ENCODE peak calls at places on chromosome 21, in five cellular contexts. Q, T, K, O and D are unnamed samples. For H3K27me3, the result is how much of the 10 kb centered on the place peaks cover.

GRCh38 chr21:42081138-42081537 is 10.0 kb downstream of the UMODL1 start:
- DNase-seq in Q (no peak), T (peak), K (no peak), O (no peak), D (no peak)

GRCh38 chr21:42939581-42940413 is 14.4 kb upstream of the ERVH48-1 start:
- DNase-seq in Q (peak), T (no peak), K (no peak), O (peak), D (peak)

GRCh38 chr21:33981341-33982101 is 65.9 kb upstream of the ATP5PO start:
- DNase-seq in Q (no peak), T (no peak), K (no peak), O (no peak), D (peak)

GRCh38 chr21:28811860-28812259 is 180.8 kb downstream of the LTN1 start:
- DNase-seq in Q (no peak), T (no peak), K (no peak), O (no peak), D (no peak)

GRCh38 chr21:25175938-25176337 is 431.3 kb downstream of the MRPL39 start:
- DNase-seq in Q (no peak), T (no peak), K (no peak), O (no peak), D (no peak)

GRCh38 chr21:20329636-20330035 is 668.6 kb upstream of the NCAM2 start:
- DNase-seq in Q (no peak), T (no peak), K (no peak), O (no peak), D (no peak)

GRCh38 chr21:17726047-17726446 is 93.1 kb downstream of the C21orf91 start:
- DNase-seq in Q (no peak), T (peak), K (no peak), O (peak), D (peak)

GRCh38 chr21:42636535-42636914 is 16.9 kb upstream of the PDE9A start:
- DNase-seq in Q (no peak), T (no peak), K (no peak), O (no peak), D (no peak)

GRCh38 chr21:17386498-17386897 is 126.3 kb upstream of the CXADR start:
- DNase-seq in Q (no peak), T (peak), K (no peak), O (no peak), D (no peak)

GRCh38 chr21:25735895-25736597 is 1.3 kb downstream of the GABPA start:
- DNase-seq in Q (peak), T (peak), K (no peak), O (peak), D (peak)

GRCh38 chr21:33670076-33670475 is 27.8 kb downstream of the ITSN1 start:
- DNase-seq in Q (no peak), T (no peak), K (no peak), O (no peak), D (no peak)

GRCh38 chr21:32246571-32246970 is 32.3 kb downstream of the MIS18A start:
- DNase-seq in Q (no peak), T (no peak), K (no peak), O (no peak), D (no peak)

GRCh38 chr21:18760247-18760646 is 356.7 kb upstream of the TMPRSS15 start:
- DNase-seq in Q (no peak), T (no peak), K (no peak), O (no peak), D (no peak)

GRCh38 chr21:32916522-32917099 is 109.1 kb upstream of the OLIG2 start:
- DNase-seq in Q (no peak), T (no peak), K (no peak), O (peak), D (no peak)

GRCh38 chr21:31161157-31161556 is 122.9 kb upstream of the KRTAP19-8 start:
- DNase-seq in Q (no peak), T (peak), K (no peak), O (no peak), D (no peak)

GRCh38 chr21:40504825-40505224 is 342.1 kb downstream of the DSCAM start:
- DNase-seq in Q (no peak), T (no peak), K (no peak), O (no peak), D (no peak)

GRCh38 chr21:20591294-20591693 is 406.9 kb upstream of the NCAM2 start:
- DNase-seq in Q (no peak), T (no peak), K (no peak), O (no peak), D (no peak)

GRCh38 chr21:42160950-42161225 is 58.1 kb upstream of the ABCG1 start:
- DNase-seq in Q (no peak), T (no peak), K (no peak), O (peak), D (no peak)

DNA sequence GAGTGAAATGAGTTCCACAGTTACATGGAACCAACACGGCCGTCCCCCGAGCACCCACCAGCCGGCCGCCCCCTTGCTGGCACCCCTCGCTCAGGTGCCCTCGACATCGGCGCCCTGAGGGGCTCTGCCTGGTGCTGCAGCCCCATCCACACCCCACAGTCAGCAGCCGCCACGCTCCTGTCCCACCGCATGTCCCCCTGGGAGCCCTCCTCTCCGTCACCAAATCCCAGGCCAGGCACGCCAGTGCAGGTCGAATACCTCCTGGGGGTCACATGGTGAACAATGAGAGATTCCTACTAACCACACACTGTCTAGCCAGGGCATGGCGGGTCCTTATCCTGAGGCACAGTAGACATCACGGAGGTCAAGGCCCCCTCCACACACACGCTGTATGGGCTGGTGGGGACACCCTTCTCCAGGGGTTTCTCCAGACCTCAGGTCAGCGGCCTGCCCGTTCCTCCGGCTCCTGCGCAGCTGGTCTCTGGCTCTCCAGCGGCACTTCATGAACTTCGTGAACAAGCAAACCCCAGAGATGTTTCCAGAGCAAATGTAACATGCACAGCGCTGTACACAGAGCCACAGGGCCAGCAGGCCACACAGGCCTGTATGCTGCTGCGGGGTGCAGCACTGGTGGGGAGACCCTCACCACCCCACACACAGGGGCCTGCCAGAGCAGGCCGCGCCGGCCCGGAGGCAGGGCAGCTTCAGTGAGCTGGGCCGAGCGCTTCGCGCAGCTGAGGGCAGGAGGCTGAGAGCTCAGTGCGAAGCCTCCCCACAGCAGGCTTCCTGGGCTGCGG is 21.8 kb downstream of the POFUT2 start:
- DNase-seq in Q (no peak), T (no peak), K (no peak), O (no peak), D (peak)
- H3K4me2 ChIP-seq in Q (no peak), T (no peak), K (no peak), O (no peak), D (no peak)

DNA sequence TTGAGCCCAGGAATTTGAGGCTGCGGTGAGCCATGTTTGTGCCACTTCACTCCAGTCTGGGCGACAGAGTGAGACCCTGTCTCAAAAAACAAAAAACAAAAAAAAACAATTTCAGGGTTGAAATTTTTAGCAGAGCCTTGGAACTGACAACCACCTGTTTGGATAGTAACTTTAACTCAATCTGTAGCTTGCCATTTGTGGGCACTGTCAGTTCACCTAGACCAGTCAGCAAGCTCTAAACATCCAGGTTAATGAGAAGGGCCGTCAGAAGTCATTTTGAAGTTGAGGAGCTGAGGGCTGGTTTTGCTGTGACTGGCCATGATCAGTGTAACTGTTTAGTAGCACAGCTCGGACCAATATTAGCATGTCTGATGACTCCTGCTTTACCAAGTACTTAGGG is 8.4 kb downstream of the TRAPPC10 start:
- DNase-seq in Q (no peak), T (no peak), K (no peak), O (no peak), D (no peak)
- H3K27ac ChIP-seq in Q (no peak), T (no peak), K (no peak), O (peak), D (no peak)

DNA sequence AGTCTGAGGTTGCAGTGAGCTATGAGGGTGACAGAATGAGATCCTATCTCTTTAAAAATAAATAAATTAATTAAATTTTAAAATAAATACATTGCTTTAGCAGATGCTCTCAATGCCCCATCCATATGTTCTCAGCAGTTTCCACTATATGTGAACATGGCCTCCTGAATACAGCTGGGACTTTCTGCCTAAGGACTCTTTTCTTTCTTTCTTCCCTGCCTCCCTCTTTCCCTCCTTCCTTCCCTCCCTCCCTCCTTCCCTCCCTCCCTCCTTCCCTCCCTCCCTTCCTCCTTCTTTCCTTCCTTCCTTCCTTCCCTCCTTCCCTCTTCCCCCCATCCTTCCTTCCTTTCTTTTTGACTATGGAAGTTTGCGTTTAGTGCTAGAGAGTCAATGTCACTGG is 10.2 kb upstream of the GRIK1 start:
- DNase-seq in Q (no peak), T (no peak), K (no peak), O (no peak), D (no peak)
- H3K27me3 ChIP-seq in Q (under half), T (under half), K (under half), O (under half), D (under half)

GRCh38 chr21:35478096-35479080 is 429.3 kb upstream of the RUNX1 start:
- DNase-seq in Q (no peak), T (no peak), K (no peak), O (no peak), D (no peak)
- H3K4me2 ChIP-seq in Q (no peak), T (no peak), K (no peak), O (no peak), D (no peak)

DNA sequence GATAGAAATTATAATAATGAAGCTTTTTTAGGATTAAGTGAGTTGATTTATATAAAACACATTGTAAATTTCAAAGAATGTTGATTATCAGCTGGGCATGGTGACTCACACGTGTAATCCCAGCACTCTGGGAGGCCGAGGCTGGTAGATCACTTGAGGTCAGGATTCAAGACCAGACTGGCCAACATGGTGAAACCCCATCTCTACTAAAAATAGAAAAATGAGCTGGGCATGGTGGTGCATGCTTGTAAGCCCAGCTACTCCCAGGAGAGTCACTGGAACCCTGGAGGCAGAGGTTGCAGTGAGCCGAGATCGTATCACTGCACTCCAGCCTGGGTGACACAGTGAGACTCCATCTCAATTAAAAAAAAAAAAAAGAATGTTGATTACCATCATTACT is 18.4 kb downstream of the ADAMTS1 start:
- DNase-seq in Q (no peak), T (no peak), K (no peak), O (no peak), D (no peak)
- H3K27ac ChIP-seq in Q (no peak), T (no peak), K (no peak), O (no peak), D (no peak)

GRCh38 chr21:23664193-23664694 is 1943.0 kb downstream of the MRPL39 start:
- DNase-seq in Q (no peak), T (no peak), K (no peak), O (no peak), D (no peak)

GRCh38 chr21:23660560-23660959 is 1946.7 kb downstream of the MRPL39 start:
- DNase-seq in Q (no peak), T (no peak), K (no peak), O (no peak), D (no peak)
- H3K27me3 ChIP-seq in Q (under half), T (under half), K (under half), O (under half), D (under half)

GRCh38 chr21:36708512-36709029 is 9.7 kb downstream of the SIM2 start:
- DNase-seq in Q (no peak), T (peak), K (no peak), O (no peak), D (peak)
- H3K4me2 ChIP-seq in Q (no peak), T (peak), K (no peak), O (no peak), D (no peak)

GRCh38 chr21:36162631-36163030 is 6.0 kb downstream of the DOP1B start:
- DNase-seq in Q (no peak), T (no peak), K (no peak), O (no peak), D (no peak)

GRCh38 chr21:36163780-36164426 is 7.3 kb downstream of the DOP1B start:
- DNase-seq in Q (no peak), T (no peak), K (no peak), O (no peak), D (no peak)

GRCh38 chr21:36166705-36167104 is 10.1 kb downstream of the DOP1B start:
- DNase-seq in Q (no peak), T (no peak), K (no peak), O (no peak), D (no peak)

GRCh38 chr21:36165356-36165755 is 8.7 kb downstream of the DOP1B start:
- DNase-seq in Q (no peak), T (no peak), K (no peak), O (no peak), D (no peak)

GRCh38 chr21:36164427-36164784 is 7.8 kb downstream of the DOP1B start:
- DNase-seq in Q (no peak), T (no peak), K (no peak), O (peak), D (no peak)
- H3K27ac ChIP-seq in Q (no peak), T (no peak), K (no peak), O (peak), D (no peak)